ENCODE peak calls at places on chromosomes 5 and 9, in nine cellular contexts. I, Y, Z, K, F, D, Q, A and V are unnamed samples.

GRCh38 chr5:168123853-168124528 is 167.5 kb upstream of the WWC1 start:
- DNase-seq in I (no peak), Y (no peak), Z (no peak), K (no peak), F (no peak), D (no peak), Q (no peak), A (no peak), V (no peak)

GRCh38 chr9:106621299-106621920 is 241.6 kb upstream of the ZNF462 start:
- DNase-seq in I (peak; percentile 48), Y (no peak), Z (no peak), K (no peak), F (no peak), D (peak; percentile 73), Q (no peak), A (no peak), V (no peak)

GRCh38 chr5:11046160-11046559 is 285.1 kb upstream of the DAP start:
- DNase-seq in I (peak; percentile 52), Y (no peak), Z (no peak), K (peak; percentile 14), F (no peak), D (no peak), Q (no peak), A (peak; percentile 18), V (no peak)

GRCh38 chr9:5510360-5510931 is at the start of gene PDCD1LG2:
- DNase-seq in I (peak; percentile 83), Y (no peak), Z (no peak), K (no peak), F (peak; percentile 25), D (no peak), Q (no peak), A (peak; percentile 84), V (no peak)

GRCh38 chr9:14315754-14316573 is 2.0 kb upstream of the NFIB start:
- DNase-seq in I (peak; percentile 27), Y (peak; percentile 22), Z (no peak), K (peak; percentile 76), F (peak; percentile 49), D (peak; percentile 48), Q (peak; percentile 52), A (no peak), V (peak; percentile 73)

GRCh38 chr5:142600611-142601360 is 85.1 kb downstream of the FGF1 start:
- DNase-seq in I (peak; percentile 85), Y (peak; percentile 18), Z (peak; percentile 78), K (peak; percentile 31), F (no peak), D (no peak), Q (peak; percentile 30), A (peak; percentile 91), V (peak; percentile 86)

GRCh38 chr5:149133795-149134777 is 7.2 kb upstream of the ABLIM3 start:
- DNase-seq in I (peak; percentile 74), Y (no peak), Z (no peak), K (peak; percentile 62), F (no peak), D (no peak), Q (peak; percentile 62), A (peak; percentile 92), V (peak; percentile 84)

GRCh38 chr5:93601433-93602175 is 18.6 kb downstream of the NR2F1 start:
- DNase-seq in I (no peak), Y (no peak), Z (no peak), K (no peak), F (no peak), D (no peak), Q (no peak), A (peak; percentile 91), V (no peak)

GRCh38 chr9:121861501-121862180 is 210.2 kb downstream of the DAB2IP start:
- DNase-seq in I (no peak), Y (peak; percentile 44), Z (no peak), K (peak; percentile 61), F (peak; percentile 61), D (no peak), Q (peak; percentile 61), A (no peak), V (no peak)

GRCh38 chr5:14598225-14598624 is 16.6 kb downstream of the OTULINL start:
- DNase-seq in I (no peak), Y (no peak), Z (no peak), K (no peak), F (no peak), D (no peak), Q (no peak), A (no peak), V (no peak)

GRCh38 chr5:128304121-128304520 is 220.6 kb downstream of the SLC12A2 start:
- DNase-seq in I (peak; percentile 48), Y (no peak), Z (no peak), K (peak; percentile 9), F (no peak), D (no peak), Q (no peak), A (peak; percentile 73), V (no peak)

GRCh38 chr5:78930742-78931141 is 54.4 kb downstream of the ARSB start:
- DNase-seq in I (peak; percentile 11), Y (no peak), Z (no peak), K (no peak), F (no peak), D (no peak), Q (no peak), A (peak; percentile 42), V (no peak)

GRCh38 chr5:74016373-74016772 is 390.4 kb downstream of the ARHGEF28 start:
- DNase-seq in I (no peak), Y (no peak), Z (no peak), K (peak; percentile 27), F (peak; percentile 24), D (no peak), Q (no peak), A (no peak), V (no peak)

GRCh38 chr5:74035521-74035937 is 409.5 kb downstream of the ARHGEF28 start:
- DNase-seq in I (peak; percentile 54), Y (no peak), Z (no peak), K (peak; percentile 61), F (peak; percentile 30), D (no peak), Q (peak; percentile 28), A (peak; percentile 69), V (no peak)

GRCh38 chr9:8025532-8025931 is 226.0 kb upstream of the DMAC1 start:
- DNase-seq in I (no peak), Y (no peak), Z (no peak), K (no peak), F (no peak), D (no peak), Q (no peak), A (no peak), V (no peak)

GRCh38 chr5:151483176-151483575 is 35.8 kb downstream of the SLC36A1 start:
- DNase-seq in I (peak; percentile 22), Y (no peak), Z (no peak), K (no peak), F (no peak), D (no peak), Q (no peak), A (peak; percentile 46), V (peak; percentile 37)

GRCh38 chr9:120368799-120369198 is 211.2 kb downstream of the CDK5RAP2 start:
- DNase-seq in I (no peak), Y (no peak), Z (no peak), K (no peak), F (no peak), D (no peak), Q (no peak), A (no peak), V (peak; percentile 20)
- H3K4me1 ChIP-seq in I (peaks cover 13% of the 10 kb centered on the region), Y (no peaks in the 10 kb centered on the region), Z (no peaks in the 10 kb centered on the region), K (peaks cover 13% of the 10 kb centered on the region), F (peaks cover under 1% of the 10 kb centered on the region), D (peaks cover 3% of the 10 kb centered on the region), Q (no peaks in the 10 kb centered on the region), A (peaks cover 4% of the 10 kb centered on the region), V (no peaks in the 10 kb centered on the region)

GRCh38 chr5:159104759-159105317 is 5.1 kb upstream of the EBF1 start:
- DNase-seq in I (no peak), Y (no peak), Z (no peak), K (no peak), F (no peak), D (peak; percentile 20), Q (peak; percentile 18), A (no peak), V (no peak)

GRCh38 chr5:159106193-159106568 is 6.5 kb upstream of the EBF1 start:
- DNase-seq in I (no peak), Y (no peak), Z (no peak), K (no peak), F (no peak), D (no peak), Q (peak; percentile 37), A (no peak), V (no peak)

GRCh38 chr5:159106569-159107282 is 7.0 kb upstream of the EBF1 start:
- DNase-seq in I (peak; percentile 92), Y (peak; percentile 74), Z (peak; percentile 88), K (peak; percentile 73), F (peak; percentile 89), D (peak; percentile 80), Q (peak; percentile 77), A (peak; percentile 52), V (peak; percentile 85)

GRCh38 chr5:159104058-159104651 is 4.4 kb upstream of the EBF1 start:
- DNase-seq in I (no peak), Y (no peak), Z (peak; percentile 75), K (peak; percentile 62), F (peak; percentile 23), D (peak; percentile 49), Q (peak; percentile 47), A (peak; percentile 21), V (no peak)

GRCh38 chr5:159105318-159106053 is 5.8 kb upstream of the EBF1 start:
- DNase-seq in I (no peak), Y (no peak), Z (no peak), K (no peak), F (no peak), D (peak; percentile 31), Q (peak; percentile 19), A (no peak), V (no peak)
- H3K4me1 ChIP-seq in I (peaks cover 34% of the 10 kb centered on the region), Y (peaks cover 16% of the 10 kb centered on the region), Z (no peaks in the 10 kb centered on the region), K (peaks cover 8% of the 10 kb centered on the region), F (no peaks in the 10 kb centered on the region), D (peaks cover 10% of the 10 kb centered on the region), Q (no peaks in the 10 kb centered on the region), A (no peaks in the 10 kb centered on the region), V (peaks cover 11% of the 10 kb centered on the region)

GRCh38 chr5:58411372-58411771 is 48.5 kb downstream of the PLK2 start:
- DNase-seq in I (no peak), Y (no peak), Z (no peak), K (peak; percentile 28), F (no peak), D (no peak), Q (no peak), A (peak; percentile 22), V (no peak)
- H3K4me1 ChIP-seq in I (peaks cover 11% of the 10 kb centered on the region), Y (no peaks in the 10 kb centered on the region), Z (no peaks in the 10 kb centered on the region), K (peaks cover 57% of the 10 kb centered on the region), F (no peaks in the 10 kb centered on the region), D (no peaks in the 10 kb centered on the region), Q (no peaks in the 10 kb centered on the region), A (peaks cover 4% of the 10 kb centered on the region), V (no peaks in the 10 kb centered on the region)

DNA sequence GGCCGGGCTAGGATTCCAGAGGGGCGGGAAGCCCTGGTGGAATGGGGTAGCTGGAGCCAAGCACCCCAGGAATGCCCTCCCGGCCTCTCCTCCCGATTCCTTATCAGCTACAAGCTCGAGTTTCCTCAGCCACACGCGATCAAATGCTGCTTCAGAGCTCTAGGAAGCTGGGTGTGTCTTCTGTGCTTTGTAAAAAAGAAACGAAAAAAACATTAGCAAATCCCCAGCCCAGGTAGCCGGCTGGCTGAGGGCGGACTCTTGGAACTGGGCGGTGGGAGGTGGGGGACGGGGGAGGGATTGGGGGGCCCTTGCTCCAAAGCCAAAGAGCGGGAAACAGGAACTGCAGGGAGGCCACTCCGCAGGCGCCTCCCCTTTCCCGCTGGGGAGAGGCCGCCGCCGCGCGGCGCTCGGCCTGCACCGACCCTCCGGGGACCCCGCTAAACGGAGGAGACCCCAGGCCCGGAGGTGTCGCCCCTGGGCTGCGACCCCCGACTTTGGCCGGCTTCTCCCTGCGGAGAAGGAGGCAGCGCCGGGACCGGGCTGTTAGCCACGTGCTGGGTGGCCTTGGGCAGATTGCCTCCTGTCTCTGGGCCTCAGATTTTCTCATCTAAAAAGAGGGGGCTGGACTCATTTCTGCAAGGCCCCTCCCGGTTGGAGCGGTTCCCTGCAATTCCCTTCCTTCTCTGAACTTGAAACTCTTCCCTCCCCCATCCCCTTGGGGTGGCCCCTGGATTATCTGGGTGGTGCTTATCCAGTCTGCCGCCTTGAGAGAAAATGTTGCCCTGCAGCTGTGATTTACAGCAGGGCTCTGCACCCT is 40.9 kb upstream of the FABP6 start:
- DNase-seq in I (peak; percentile 79), Y (peak; percentile 44), Z (peak; percentile 75), K (peak; percentile 27), F (no peak), D (no peak), Q (peak; percentile 65), A (peak; percentile 82), V (peak; percentile 29)
- H3K4me1 ChIP-seq in I (peaks cover 2% of the 10 kb centered on the region), Y (peaks cover 9% of the 10 kb centered on the region), Z (no peaks in the 10 kb centered on the region), K (no peaks in the 10 kb centered on the region), F (no peaks in the 10 kb centered on the region), D (peaks cover 6% of the 10 kb centered on the region), Q (peaks cover 6% of the 10 kb centered on the region), A (peaks cover 3% of the 10 kb centered on the region), V (peaks cover 7% of the 10 kb centered on the region)